ENCODE peak calls at places on chromosomes 5 and 9, in four cellular contexts. One of them, this sample, is unnamed.

GRCh38 chr9:14314929-14315753 is 1.2 kb upstream of the NFIB start:
- DNase-seq in skeletal muscle cell: peak; percentile 67
- DNase-seq in AML-193: no peak
- DNase-seq in tibial nerve: peak; percentile 87
- DNase-seq in this sample: no peak

GRCh38 chr9:371349-371748 is 156.7 kb downstream of the DOCK8 start:
- DNase-seq in skeletal muscle cell: peak; percentile 36
- DNase-seq in AML-193: no peak
- DNase-seq in tibial nerve: no peak
- DNase-seq in this sample: no peak

GRCh38 chr5:61758711-61759110 is 426.7 kb downstream of the ZSWIM6 start:
- DNase-seq in skeletal muscle cell: no peak
- DNase-seq in AML-193: no peak
- DNase-seq in tibial nerve: no peak
- DNase-seq in this sample: no peak

GRCh38 chr5:134086943-134087305 is 27.6 kb upstream of the TCF7 start:
- DNase-seq in skeletal muscle cell: no peak
- DNase-seq in AML-193: no peak
- DNase-seq in tibial nerve: no peak
- DNase-seq in this sample: no peak

GRCh38 chr5:176559683-176560082 is 10.5 kb downstream of the CDHR2 start:
- DNase-seq in skeletal muscle cell: no peak
- DNase-seq in AML-193: no peak
- DNase-seq in tibial nerve: no peak
- DNase-seq in this sample: no peak

GRCh38 chr5:93665649-93666048 is 75.8 kb downstream of the POU5F2 start:
- DNase-seq in skeletal muscle cell: no peak
- DNase-seq in AML-193: no peak
- DNase-seq in tibial nerve: no peak
- DNase-seq in this sample: no peak

GRCh38 chr5:32866138-32866537 is 155.0 kb downstream of the NPR3 start:
- DNase-seq in skeletal muscle cell: no peak
- DNase-seq in AML-193: no peak
- DNase-seq in tibial nerve: no peak
- DNase-seq in this sample: no peak

GRCh38 chr5:141095263-141095641 is 837 bp downstream of the PCDHB2 start:
- DNase-seq in skeletal muscle cell: no peak
- DNase-seq in AML-193: no peak
- DNase-seq in tibial nerve: no peak
- DNase-seq in this sample: no peak

GRCh38 chr9:128702445-128702948 is at the start of gene PKN3:
- DNase-seq in skeletal muscle cell: no peak
- DNase-seq in AML-193: peak; percentile 81
- DNase-seq in tibial nerve: peak; percentile 69
- DNase-seq in this sample: peak; percentile 45

GRCh38 chr9:34513567-34514214 is 9.1 kb downstream of the ENHO start:
- DNase-seq in skeletal muscle cell: peak; percentile 19
- DNase-seq in AML-193: no peak
- DNase-seq in tibial nerve: no peak
- DNase-seq in this sample: no peak

GRCh38 chr9:131473198-131473885 is 29.4 kb upstream of the POMT1 start:
- DNase-seq in skeletal muscle cell: no peak
- DNase-seq in AML-193: no peak
- DNase-seq in tibial nerve: no peak
- DNase-seq in this sample: no peak

GRCh38 chr9:111598730-111599091 is 736 bp downstream of the PTGR1 start:
- DNase-seq in skeletal muscle cell: peak; percentile 35
- DNase-seq in AML-193: no peak
- DNase-seq in tibial nerve: no peak
- DNase-seq in this sample: no peak

GRCh38 chr5:72065751-72066255 is 41.5 kb upstream of the MAP1B start:
- DNase-seq in skeletal muscle cell: peak; percentile 10
- DNase-seq in AML-193: no peak
- DNase-seq in tibial nerve: no peak
- DNase-seq in this sample: no peak

GRCh38 chr9:76571288-76572204 is 112.6 kb downstream of the GCNT1 start:
- DNase-seq in skeletal muscle cell: no peak
- DNase-seq in AML-193: peak; percentile 81
- DNase-seq in tibial nerve: no peak
- DNase-seq in this sample: no peak

GRCh38 chr9:2765250-2765880 is 48.1 kb downstream of the KCNV2 start:
- DNase-seq in skeletal muscle cell: no peak
- DNase-seq in AML-193: no peak
- DNase-seq in tibial nerve: no peak
- DNase-seq in this sample: peak; percentile 0

GRCh38 chr9:127976498-127976897 is 4.3 kb downstream of the EEIG1 start:
- DNase-seq in skeletal muscle cell: no peak
- DNase-seq in AML-193: no peak
- DNase-seq in tibial nerve: no peak
- DNase-seq in this sample: no peak

GRCh38 chr5:36305571-36306326 is 4.0 kb upstream of the RANBP3L start:
- DNase-seq in skeletal muscle cell: no peak
- DNase-seq in AML-193: peak; percentile 50
- DNase-seq in tibial nerve: no peak
- DNase-seq in this sample: peak; percentile 1

GRCh38 chr5:7868427-7868772 is 431 bp downstream of the FASTKD3 start:
- DNase-seq in skeletal muscle cell: no peak
- DNase-seq in AML-193: no peak
- DNase-seq in tibial nerve: no peak
- DNase-seq in this sample: no peak

GRCh38 chr5:16912080-16912479 is 24.0 kb downstream of the MYO10 start:
- DNase-seq in skeletal muscle cell: no peak
- DNase-seq in AML-193: no peak
- DNase-seq in tibial nerve: no peak
- DNase-seq in this sample: no peak

GRCh38 chr9:22052376-22052945 is 43.4 kb upstream of the CDKN2B start:
- DNase-seq in skeletal muscle cell: peak; percentile 99
- DNase-seq in AML-193: no peak
- DNase-seq in tibial nerve: no peak
- DNase-seq in this sample: no peak

GRCh38 chr5:51433052-51433710 is 49.9 kb downstream of the ISL1 start:
- DNase-seq in skeletal muscle cell: no peak
- DNase-seq in AML-193: no peak
- DNase-seq in tibial nerve: no peak
- DNase-seq in this sample: no peak

GRCh38 chr5:180600554-180601041 is 9.3 kb upstream of the SCGB3A1 start:
- DNase-seq in skeletal muscle cell: no peak
- DNase-seq in AML-193: no peak
- DNase-seq in tibial nerve: no peak
- DNase-seq in this sample: no peak

GRCh38 chr9:75658301-75658919 is 232.1 kb upstream of the PCSK5 start:
- DNase-seq in skeletal muscle cell: peak; percentile 9
- DNase-seq in AML-193: no peak
- DNase-seq in tibial nerve: no peak
- DNase-seq in this sample: no peak

GRCh38 chr5:151622367-151623097 is 31.4 kb upstream of the FAT2 start:
- DNase-seq in skeletal muscle cell: no peak
- DNase-seq in AML-193: no peak
- DNase-seq in tibial nerve: no peak
- DNase-seq in this sample: no peak

GRCh38 chr5:129243058-129243457 is 148.5 kb downstream of the ISOC1 start:
- DNase-seq in skeletal muscle cell: no peak
- DNase-seq in AML-193: no peak
- DNase-seq in tibial nerve: no peak
- DNase-seq in this sample: no peak

GRCh38 chr5:168251308-168251707 is 40.1 kb upstream of the WWC1 start:
- DNase-seq in skeletal muscle cell: no peak
- DNase-seq in AML-193: no peak
- DNase-seq in tibial nerve: no peak
- DNase-seq in this sample: no peak

GRCh38 chr9:109815366-109815947 is 35.5 kb downstream of the PALM2AKAP2 start:
- DNase-seq in skeletal muscle cell: no peak
- DNase-seq in AML-193: no peak
- DNase-seq in tibial nerve: no peak
- DNase-seq in this sample: no peak

GRCh38 chr9:105141448-105142101 is 102.9 kb upstream of the SLC44A1 start:
- DNase-seq in skeletal muscle cell: no peak
- DNase-seq in AML-193: no peak
- DNase-seq in tibial nerve: no peak
- DNase-seq in this sample: no peak

GRCh38 chr5:176781638-176782570 is 28.5 kb upstream of the UNC5A start:
- DNase-seq in skeletal muscle cell: no peak
- DNase-seq in AML-193: no peak
- DNase-seq in tibial nerve: no peak
- DNase-seq in this sample: no peak

GRCh38 chr5:132825165-132825823 is 5.2 kb downstream of the SHROOM1 start:
- DNase-seq in skeletal muscle cell: no peak
- DNase-seq in AML-193: no peak
- DNase-seq in tibial nerve: no peak
- DNase-seq in this sample: no peak

GRCh38 chr5:11385901-11386293 is 518.3 kb downstream of the CTNND2 start:
- DNase-seq in skeletal muscle cell: no peak
- DNase-seq in AML-193: no peak
- DNase-seq in tibial nerve: no peak
- DNase-seq in this sample: no peak